ENCODE peak calls at places on chromosomes 7 and 10, in seven cellular contexts. E, I, S, L, Z, D and Q are unnamed samples.

GRCh38 chr10:3772349-3773222 is 12.4 kb downstream of the KLF6 start:
- DNase-seq in E (no peak), I (no peak), S (no peak), L (no peak), Z (no peak), D (no peak), Q (peak)

GRCh38 chr10:78520737-78521430 is 487.2 kb downstream of the RPS24 start:
- DNase-seq in E (peak), I (peak), S (no peak), L (no peak), Z (peak), D (peak), Q (peak)

GRCh38 chr7:24455813-24456525 is 117.3 kb upstream of the PALS2 start:
- DNase-seq in E (peak), I (peak), S (no peak), L (no peak), Z (no peak), D (no peak), Q (no peak)

GRCh38 chr7:71636329-71636728 is 504.4 kb downstream of the GALNT17 start:
- DNase-seq in E (peak), I (no peak), S (no peak), L (no peak), Z (no peak), D (peak), Q (no peak)

GRCh38 chr10:126661841-126662520 is 8.5 kb downstream of the C10orf90 start:
- DNase-seq in E (peak), I (peak), S (no peak), L (no peak), Z (no peak), D (no peak), Q (no peak)

GRCh38 chr10:120606051-120606764 is 149.2 kb downstream of the PLPP4 start:
- DNase-seq in E (no peak), I (no peak), S (no peak), L (no peak), Z (no peak), D (no peak), Q (no peak)

GRCh38 chr10:44932338-44933116 is 21.4 kb downstream of the TMEM72 start:
- DNase-seq in E (peak), I (peak), S (peak), L (no peak), Z (peak), D (peak), Q (peak)

GRCh38 chr10:99841746-99842145 is 59.3 kb downstream of the ABCC2 start:
- DNase-seq in E (no peak), I (no peak), S (no peak), L (no peak), Z (no peak), D (no peak), Q (no peak)

GRCh38 chr10:121990015-121990677 is 1.2 kb downstream of the TACC2 start:
- DNase-seq in E (no peak), I (no peak), S (no peak), L (no peak), Z (no peak), D (no peak), Q (no peak)

GRCh38 chr7:25611196-25611595 is 382.9 kb upstream of the NPVF start:
- DNase-seq in E (no peak), I (no peak), S (no peak), L (no peak), Z (no peak), D (no peak), Q (no peak)

GRCh38 chr10:13001041-13001886 is at the start of gene CCDC3:
- DNase-seq in E (no peak), I (no peak), S (peak), L (no peak), Z (no peak), D (peak), Q (no peak)

GRCh38 chr7:114190387-114190786 is 224.2 kb upstream of the FOXP2 start:
- DNase-seq in E (no peak), I (no peak), S (no peak), L (no peak), Z (no peak), D (no peak), Q (no peak)

GRCh38 chr10:110699859-110700468 is 55.8 kb downstream of the RBM20 start:
- DNase-seq in E (no peak), I (peak), S (no peak), L (no peak), Z (no peak), D (no peak), Q (no peak)
- H3K4me3 ChIP-seq in E (no peak), I (no peak), S (no peak), L (no peak), Z (no peak), D (no peak), Q (no peak)

DNA sequence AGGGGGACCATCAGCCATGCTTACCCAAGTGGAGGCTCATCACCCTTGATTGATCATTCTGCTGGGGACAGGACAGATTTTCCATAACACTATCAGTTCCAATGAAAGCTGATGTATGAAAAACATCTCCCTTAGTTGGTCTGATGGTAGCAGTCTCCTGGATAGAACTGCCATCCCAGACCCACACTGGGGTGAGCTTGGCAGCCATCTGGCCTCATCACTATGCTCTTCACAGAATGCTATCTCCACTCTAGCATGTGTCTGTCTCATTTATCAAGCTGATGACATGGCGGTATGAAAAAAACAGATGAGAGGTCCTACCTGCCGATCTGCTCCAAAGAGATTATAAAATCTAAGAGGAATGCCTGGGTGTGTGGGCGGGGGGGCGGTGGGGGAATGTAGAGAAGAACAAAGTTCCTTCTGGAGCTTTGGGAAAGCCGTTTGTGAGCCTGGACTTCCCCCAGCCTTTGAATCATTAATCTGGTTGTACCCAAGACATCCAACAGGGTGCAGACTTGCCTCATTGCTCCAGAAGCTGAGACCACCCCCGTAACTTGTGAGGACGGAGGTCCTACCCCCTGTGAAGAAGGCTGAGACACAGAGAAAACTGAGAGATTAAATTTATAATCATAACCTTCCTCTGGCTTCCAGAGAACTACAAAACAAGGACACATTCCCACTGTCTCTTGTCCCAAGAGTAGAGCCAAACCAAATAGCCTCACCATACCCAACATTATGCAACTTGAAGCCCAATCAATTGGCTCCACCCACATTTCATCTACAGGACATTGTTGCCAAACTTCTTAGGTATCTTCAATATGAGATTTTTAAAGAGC is 340.9 kb downstream of the KCNMA1 start:
- DNase-seq in E (no peak), I (no peak), S (no peak), L (no peak), Z (no peak), D (peak), Q (no peak)
- TF ChIP-seq CTCF in E (no peak), I (peak), S (no peak), L (no peak), Z (peak), D (peak), Q (no peak)

DNA sequence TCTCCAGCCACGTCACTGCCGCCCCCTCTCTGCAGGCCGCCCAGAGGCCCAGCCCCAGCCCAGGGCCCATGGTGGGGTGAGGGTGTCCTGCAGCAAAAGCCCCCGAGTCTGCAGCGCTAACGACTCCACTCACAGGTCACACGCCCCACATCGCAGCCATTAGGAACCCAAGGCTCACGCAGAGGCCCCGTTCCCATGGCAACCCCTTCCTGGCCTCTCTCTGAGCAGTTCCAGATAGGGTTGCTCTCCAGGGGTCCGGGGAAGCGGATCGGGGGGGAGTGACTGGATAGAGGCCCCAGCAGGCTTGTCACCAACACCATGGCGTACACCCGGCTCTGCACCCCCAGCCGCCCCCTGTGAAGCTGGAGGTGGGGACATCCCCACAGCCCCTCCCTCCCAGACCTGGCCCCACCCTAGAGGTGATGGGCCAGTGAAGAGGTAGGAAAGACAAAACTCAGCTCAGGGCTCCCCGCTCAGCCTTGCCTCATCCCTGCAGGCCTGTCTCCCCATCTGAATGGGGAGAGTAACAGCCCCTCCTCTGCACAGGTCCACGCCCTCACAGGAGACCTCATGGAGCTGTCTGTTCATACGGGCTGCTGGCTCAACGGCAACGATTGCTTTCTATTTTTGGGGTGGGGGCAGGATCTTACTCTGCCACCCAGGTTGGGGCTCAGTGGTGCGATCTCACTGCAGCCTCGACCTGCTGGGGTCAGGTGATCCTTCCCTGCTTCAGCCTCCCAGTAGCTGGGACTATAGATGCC is 41.2 kb downstream of the TNRC18 start:
- DNase-seq in E (peak), I (no peak), S (no peak), L (no peak), Z (no peak), D (peak), Q (peak)
- H3K4me3 ChIP-seq in E (no peak), I (no peak), S (no peak), L (no peak), Z (no peak), D (no peak), Q (no peak)

GRCh38 chr7:7944619-7945282 is 23.8 kb upstream of the GLCCI1 start:
- DNase-seq in E (no peak), I (no peak), S (peak), L (no peak), Z (no peak), D (no peak), Q (no peak)
- TF ChIP-seq CTCF in E (no peak), I (no peak), S (no peak), L (no peak), Z (no peak), D (no peak), Q (no peak)

DNA sequence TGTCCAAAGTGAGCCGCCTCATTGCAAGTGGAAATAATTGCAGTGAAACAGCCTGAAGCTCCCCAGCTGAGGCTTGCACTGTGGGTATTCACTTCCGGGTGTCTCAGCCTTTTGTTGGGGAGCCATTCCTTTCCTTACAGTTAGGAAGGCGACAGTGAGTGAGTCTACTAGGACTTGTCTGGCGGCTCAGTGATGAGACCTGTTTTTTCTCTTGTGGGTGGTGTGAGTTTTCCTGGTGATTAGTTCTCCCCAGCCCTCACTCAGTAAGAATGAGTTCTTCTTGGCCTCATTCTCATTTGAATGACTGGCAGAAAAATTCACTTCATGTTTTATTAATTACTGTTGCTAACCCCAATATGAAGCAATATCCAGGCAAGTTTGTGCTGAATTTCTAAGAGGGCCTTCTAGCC is 2.6 kb downstream of the PGAM1 start:
- DNase-seq in E (no peak), I (peak), S (no peak), L (no peak), Z (no peak), D (peak), Q (no peak)
- H3K4me3 ChIP-seq in E (peak), I (peak), S (no peak), L (peak), Z (no peak), D (peak), Q (peak)